ENCODE peak calls at places on chromosomes 12 and 14, in nine cellular contexts. One of them, this sample, is unnamed.

GRCh38 chr14:72708708-72709475 is 185.0 kb downstream of the DPF3 start:
- DNase-seq in fibroblast of mammary gland: peak; percentile 7
- DNase-seq in WERI-Rb-1: no peak
- DNase-seq in brain microvascular endothelial cell: no peak
- DNase-seq in psoas muscle: no peak
- DNase-seq in RWPE2: no peak
- DNase-seq in lower lobe of right lung: no peak
- DNase-seq in uterus: no peak
- DNase-seq in cardiac fibroblast: no peak
- DNase-seq in this sample: no peak

GRCh38 chr12:53744130-53744441 is 7.7 kb downstream of the CISTR start:
- DNase-seq in fibroblast of mammary gland: no peak
- DNase-seq in WERI-Rb-1: no peak
- DNase-seq in brain microvascular endothelial cell: no peak
- DNase-seq in psoas muscle: no peak
- DNase-seq in RWPE2: no peak
- DNase-seq in lower lobe of right lung: no peak
- DNase-seq in uterus: no peak
- DNase-seq in cardiac fibroblast: no peak
- DNase-seq in this sample: no peak

GRCh38 chr14:70013269-70013873 is 134.2 kb downstream of the SMOC1 start:
- DNase-seq in fibroblast of mammary gland: peak; percentile 43
- DNase-seq in WERI-Rb-1: peak; percentile 62
- DNase-seq in brain microvascular endothelial cell: no peak
- DNase-seq in psoas muscle: no peak
- DNase-seq in RWPE2: no peak
- DNase-seq in lower lobe of right lung: no peak
- DNase-seq in uterus: no peak
- DNase-seq in cardiac fibroblast: peak; percentile 22
- DNase-seq in this sample: peak; percentile 23

GRCh38 chr12:121989266-121989950 is 32.3 kb upstream of the BCL7A start:
- DNase-seq in fibroblast of mammary gland: no peak
- DNase-seq in WERI-Rb-1: no peak
- DNase-seq in brain microvascular endothelial cell: no peak
- DNase-seq in psoas muscle: no peak
- DNase-seq in RWPE2: no peak
- DNase-seq in lower lobe of right lung: no peak
- DNase-seq in uterus: no peak
- DNase-seq in cardiac fibroblast: no peak
- DNase-seq in this sample: no peak

GRCh38 chr14:70887207-70888150 is 19.8 kb upstream of the PCNX1 start:
- DNase-seq in fibroblast of mammary gland: peak; percentile 96
- DNase-seq in WERI-Rb-1: no peak
- DNase-seq in brain microvascular endothelial cell: peak; percentile 74
- DNase-seq in psoas muscle: no peak
- DNase-seq in RWPE2: no peak
- DNase-seq in lower lobe of right lung: no peak
- DNase-seq in uterus: no peak
- DNase-seq in cardiac fibroblast: peak; percentile 84
- DNase-seq in this sample: peak; percentile 43

GRCh38 chr14:56474419-56475022 is 105.1 kb upstream of the TMEM260 start:
- DNase-seq in fibroblast of mammary gland: peak; percentile 48
- DNase-seq in WERI-Rb-1: no peak
- DNase-seq in brain microvascular endothelial cell: no peak
- DNase-seq in psoas muscle: no peak
- DNase-seq in RWPE2: no peak
- DNase-seq in lower lobe of right lung: no peak
- DNase-seq in uterus: no peak
- DNase-seq in cardiac fibroblast: peak; percentile 67
- DNase-seq in this sample: peak; percentile 72

GRCh38 chr14:91899213-91899612 is 31.9 kb upstream of the TC2N start:
- DNase-seq in fibroblast of mammary gland: no peak
- DNase-seq in WERI-Rb-1: no peak
- DNase-seq in brain microvascular endothelial cell: no peak
- DNase-seq in psoas muscle: no peak
- DNase-seq in RWPE2: no peak
- DNase-seq in lower lobe of right lung: no peak
- DNase-seq in uterus: no peak
- DNase-seq in cardiac fibroblast: no peak
- DNase-seq in this sample: no peak

GRCh38 chr14:102097441-102098135 is 10.7 kb upstream of the HSP90AA1 start:
- DNase-seq in fibroblast of mammary gland: no peak
- DNase-seq in WERI-Rb-1: no peak
- DNase-seq in brain microvascular endothelial cell: no peak
- DNase-seq in psoas muscle: no peak
- DNase-seq in RWPE2: peak; percentile 56
- DNase-seq in lower lobe of right lung: no peak
- DNase-seq in uterus: no peak
- DNase-seq in cardiac fibroblast: no peak
- DNase-seq in this sample: no peak

GRCh38 chr14:68471029-68471963 is 321.6 kb downstream of the ZFP36L1 start:
- DNase-seq in fibroblast of mammary gland: no peak
- DNase-seq in WERI-Rb-1: no peak
- DNase-seq in brain microvascular endothelial cell: no peak
- DNase-seq in psoas muscle: no peak
- DNase-seq in RWPE2: no peak
- DNase-seq in lower lobe of right lung: no peak
- DNase-seq in uterus: no peak
- DNase-seq in cardiac fibroblast: no peak
- DNase-seq in this sample: no peak

GRCh38 chr14:52269100-52269499 is 1.6 kb downstream of the PTGDR start:
- DNase-seq in fibroblast of mammary gland: no peak
- DNase-seq in WERI-Rb-1: no peak
- DNase-seq in brain microvascular endothelial cell: no peak
- DNase-seq in psoas muscle: no peak
- DNase-seq in RWPE2: no peak
- DNase-seq in lower lobe of right lung: no peak
- DNase-seq in uterus: no peak
- DNase-seq in cardiac fibroblast: no peak
- DNase-seq in this sample: no peak

GRCh38 chr14:52266782-52267181 is 716 bp upstream of the PTGDR start:
- DNase-seq in fibroblast of mammary gland: peak; percentile 93
- DNase-seq in WERI-Rb-1: no peak
- DNase-seq in brain microvascular endothelial cell: peak; percentile 52
- DNase-seq in psoas muscle: no peak
- DNase-seq in RWPE2: no peak
- DNase-seq in lower lobe of right lung: no peak
- DNase-seq in uterus: peak; percentile 31
- DNase-seq in cardiac fibroblast: peak; percentile 80
- DNase-seq in this sample: peak; percentile 28

GRCh38 chr14:52266179-52266578 is 1.3 kb upstream of the PTGDR start:
- DNase-seq in fibroblast of mammary gland: peak; percentile 98
- DNase-seq in WERI-Rb-1: no peak
- DNase-seq in brain microvascular endothelial cell: peak; percentile 80
- DNase-seq in psoas muscle: peak; percentile 32
- DNase-seq in RWPE2: no peak
- DNase-seq in lower lobe of right lung: no peak
- DNase-seq in uterus: peak; percentile 57
- DNase-seq in cardiac fibroblast: peak; percentile 96
- DNase-seq in this sample: peak; percentile 82

GRCh38 chr14:52267501-52268190 is at the start of gene PTGDR:
- DNase-seq in fibroblast of mammary gland: peak; percentile 52
- DNase-seq in WERI-Rb-1: no peak
- DNase-seq in brain microvascular endothelial cell: no peak
- DNase-seq in psoas muscle: peak; percentile 23
- DNase-seq in RWPE2: no peak
- DNase-seq in lower lobe of right lung: peak; percentile 51
- DNase-seq in uterus: peak; percentile 43
- DNase-seq in cardiac fibroblast: peak; percentile 52
- DNase-seq in this sample: peak; percentile 6

GRCh38 chr14:52268191-52269061 is 928 bp downstream of the PTGDR start:
- DNase-seq in fibroblast of mammary gland: peak; percentile 41
- DNase-seq in WERI-Rb-1: no peak
- DNase-seq in brain microvascular endothelial cell: no peak
- DNase-seq in psoas muscle: peak; percentile 24
- DNase-seq in RWPE2: no peak
- DNase-seq in lower lobe of right lung: no peak
- DNase-seq in uterus: peak; percentile 21
- DNase-seq in cardiac fibroblast: peak; percentile 61
- DNase-seq in this sample: peak; percentile 17
- H3K4me3 ChIP-seq in fibroblast of mammary gland: peak overlapping the region; percentile 57
- H3K4me3 ChIP-seq in WERI-Rb-1: peak overlapping the region; percentile 23
- H3K4me3 ChIP-seq in brain microvascular endothelial cell: peak overlapping the region; percentile 55
- H3K4me3 ChIP-seq in psoas muscle: peak overlapping the region; percentile 49
- H3K4me3 ChIP-seq in RWPE2: peak overlapping the region; percentile 1
- H3K4me3 ChIP-seq in lower lobe of right lung: peak overlapping the region; percentile 53
- H3K4me3 ChIP-seq in uterus: peak overlapping the region; percentile 38
- H3K4me3 ChIP-seq in cardiac fibroblast: peak overlapping the region; percentile 13
- H3K4me3 ChIP-seq in this sample: peak overlapping the region; percentile 28

DNA sequence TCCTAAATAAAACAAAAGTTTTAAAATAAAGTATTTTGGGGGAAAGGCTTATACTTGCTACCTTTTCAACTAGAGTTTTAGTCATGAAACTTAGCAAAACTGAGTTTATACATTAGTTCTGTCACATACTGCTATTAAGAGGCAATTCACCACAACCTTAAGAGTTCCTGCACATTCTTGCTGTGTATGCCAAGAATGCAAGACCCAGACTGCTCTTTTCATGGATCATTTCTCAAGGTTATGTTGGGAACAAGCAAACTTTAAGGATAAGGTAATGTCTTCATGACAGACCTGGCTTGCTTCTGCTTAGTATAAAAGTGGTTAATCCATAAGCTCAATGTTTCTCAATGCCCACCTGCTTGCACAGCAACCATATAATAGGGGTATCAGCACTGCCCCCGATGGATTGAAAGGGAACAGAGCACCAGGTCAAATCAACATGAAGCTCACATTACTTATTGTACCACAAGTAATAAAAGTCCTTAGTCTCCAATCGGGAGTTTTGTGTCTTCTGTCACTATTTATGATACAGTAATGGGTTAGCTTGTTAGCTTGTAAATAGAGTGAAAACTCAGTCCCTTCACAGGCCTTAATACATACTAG is 67.6 kb downstream of the KIF21A start:
- DNase-seq in fibroblast of mammary gland: no peak
- DNase-seq in WERI-Rb-1: peak; percentile 36
- DNase-seq in brain microvascular endothelial cell: no peak
- DNase-seq in psoas muscle: no peak
- DNase-seq in RWPE2: no peak
- DNase-seq in lower lobe of right lung: no peak
- DNase-seq in uterus: no peak
- DNase-seq in cardiac fibroblast: no peak
- DNase-seq in this sample: no peak
- TF ChIP-seq CTCF in fibroblast of mammary gland: no peak
- TF ChIP-seq CTCF in WERI-Rb-1: peak; percentile 28
- TF ChIP-seq CTCF in brain microvascular endothelial cell: peak; percentile 21
- TF ChIP-seq CTCF in psoas muscle: no peak
- TF ChIP-seq CTCF in RWPE2: peak; percentile 21
- TF ChIP-seq CTCF in lower lobe of right lung: no peak
- TF ChIP-seq CTCF in uterus: no peak
- TF ChIP-seq CTCF in cardiac fibroblast: peak; percentile 19
- TF ChIP-seq CTCF in this sample: peak; percentile 25

GRCh38 chr14:95875831-95876768 is 532 bp upstream of the TUNAR start:
- DNase-seq in fibroblast of mammary gland: no peak
- DNase-seq in WERI-Rb-1: peak; percentile 56
- DNase-seq in brain microvascular endothelial cell: no peak
- DNase-seq in psoas muscle: no peak
- DNase-seq in RWPE2: no peak
- DNase-seq in lower lobe of right lung: no peak
- DNase-seq in uterus: no peak
- DNase-seq in cardiac fibroblast: no peak
- DNase-seq in this sample: no peak
- H3K4me3 ChIP-seq in fibroblast of mammary gland: no peak overlapping the region
- H3K4me3 ChIP-seq in WERI-Rb-1: peak overlapping the region; percentile 54
- H3K4me3 ChIP-seq in brain microvascular endothelial cell: no peak overlapping the region
- H3K4me3 ChIP-seq in psoas muscle: peak overlapping the region; percentile 34
- H3K4me3 ChIP-seq in RWPE2: no peak overlapping the region
- H3K4me3 ChIP-seq in lower lobe of right lung: no peak overlapping the region
- H3K4me3 ChIP-seq in uterus: no peak overlapping the region
- H3K4me3 ChIP-seq in cardiac fibroblast: no peak overlapping the region
- H3K4me3 ChIP-seq in this sample: no peak overlapping the region

GRCh38 chr14:64296561-64296960 is 2.4 kb upstream of the ESR2 start:
- DNase-seq in fibroblast of mammary gland: peak; percentile 57
- DNase-seq in WERI-Rb-1: no peak
- DNase-seq in brain microvascular endothelial cell: peak; percentile 2
- DNase-seq in psoas muscle: no peak
- DNase-seq in RWPE2: no peak
- DNase-seq in lower lobe of right lung: no peak
- DNase-seq in uterus: no peak
- DNase-seq in cardiac fibroblast: peak; percentile 74
- DNase-seq in this sample: peak; percentile 77

GRCh38 chr14:64303471-64303917 is 9.3 kb upstream of the ESR2 start:
- DNase-seq in fibroblast of mammary gland: peak; percentile 69
- DNase-seq in WERI-Rb-1: no peak
- DNase-seq in brain microvascular endothelial cell: no peak
- DNase-seq in psoas muscle: no peak
- DNase-seq in RWPE2: no peak
- DNase-seq in lower lobe of right lung: no peak
- DNase-seq in uterus: no peak
- DNase-seq in cardiac fibroblast: peak; percentile 75
- DNase-seq in this sample: peak; percentile 78

GRCh38 chr14:64293976-64294671 is at the start of gene ESR2:
- DNase-seq in fibroblast of mammary gland: peak; percentile 37
- DNase-seq in WERI-Rb-1: peak; percentile 67
- DNase-seq in brain microvascular endothelial cell: peak; percentile 22
- DNase-seq in psoas muscle: no peak
- DNase-seq in RWPE2: no peak
- DNase-seq in lower lobe of right lung: peak; percentile 51
- DNase-seq in uterus: peak; percentile 14
- DNase-seq in cardiac fibroblast: peak; percentile 54
- DNase-seq in this sample: peak; percentile 50

GRCh38 chr14:64294672-64295413 is 672 bp upstream of the ESR2 start:
- DNase-seq in fibroblast of mammary gland: peak; percentile 56
- DNase-seq in WERI-Rb-1: peak; percentile 88
- DNase-seq in brain microvascular endothelial cell: peak; percentile 38
- DNase-seq in psoas muscle: peak; percentile 74
- DNase-seq in RWPE2: peak; percentile 70
- DNase-seq in lower lobe of right lung: peak; percentile 85
- DNase-seq in uterus: peak; percentile 40
- DNase-seq in cardiac fibroblast: peak; percentile 68
- DNase-seq in this sample: peak; percentile 59

GRCh38 chr14:64298773-64299172 is 4.6 kb upstream of the ESR2 start:
- DNase-seq in fibroblast of mammary gland: peak; percentile 5
- DNase-seq in WERI-Rb-1: no peak
- DNase-seq in brain microvascular endothelial cell: no peak
- DNase-seq in psoas muscle: no peak
- DNase-seq in RWPE2: no peak
- DNase-seq in lower lobe of right lung: no peak
- DNase-seq in uterus: no peak
- DNase-seq in cardiac fibroblast: no peak
- DNase-seq in this sample: peak; percentile 16
- TF ChIP-seq CTCF in fibroblast of mammary gland: no peak
- TF ChIP-seq CTCF in WERI-Rb-1: no peak
- TF ChIP-seq CTCF in brain microvascular endothelial cell: peak; percentile 11
- TF ChIP-seq CTCF in psoas muscle: no peak
- TF ChIP-seq CTCF in RWPE2: no peak
- TF ChIP-seq CTCF in lower lobe of right lung: no peak
- TF ChIP-seq CTCF in uterus: no peak
- TF ChIP-seq CTCF in cardiac fibroblast: no peak
- TF ChIP-seq CTCF in this sample: peak; percentile 3

DNA sequence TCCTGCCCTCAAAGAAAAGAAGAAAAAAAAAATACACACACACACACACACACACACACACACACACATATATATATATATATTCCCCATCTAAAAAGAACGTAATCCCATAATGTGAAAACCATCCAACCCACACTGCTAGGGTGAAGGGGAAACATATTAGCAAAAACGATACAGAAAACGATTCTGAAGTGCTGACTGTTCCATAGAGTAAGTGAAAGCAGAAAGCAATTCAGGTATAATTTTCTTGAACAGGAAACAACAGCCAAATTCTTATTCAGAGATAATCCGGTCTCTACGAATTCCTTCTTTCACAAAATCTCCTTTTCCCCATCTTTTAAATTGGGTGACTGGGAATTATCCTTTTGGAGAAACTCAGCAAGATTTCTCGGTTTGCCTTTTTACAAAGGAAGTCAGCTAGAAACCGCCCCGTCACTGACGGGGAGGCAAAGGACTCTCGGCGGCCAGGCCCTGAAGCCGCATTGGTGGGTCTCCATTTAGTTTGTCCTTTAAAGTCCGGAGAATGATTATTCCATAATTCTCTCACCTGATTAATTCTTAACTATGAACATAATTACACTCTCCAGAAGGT is 393.4 kb downstream of the NOVA1 start:
- DNase-seq in fibroblast of mammary gland: no peak
- DNase-seq in WERI-Rb-1: no peak
- DNase-seq in brain microvascular endothelial cell: no peak
- DNase-seq in psoas muscle: no peak
- DNase-seq in RWPE2: no peak
- DNase-seq in lower lobe of right lung: no peak
- DNase-seq in uterus: no peak
- DNase-seq in cardiac fibroblast: peak; percentile 40
- DNase-seq in this sample: peak; percentile 33
- H3K4me3 ChIP-seq in fibroblast of mammary gland: peak overlapping the region; percentile 25
- H3K4me3 ChIP-seq in WERI-Rb-1: no peak overlapping the region
- H3K4me3 ChIP-seq in brain microvascular endothelial cell: peak overlapping the region; percentile 31
- H3K4me3 ChIP-seq in psoas muscle: peak overlapping the region; percentile 52
- H3K4me3 ChIP-seq in RWPE2: no peak overlapping the region
- H3K4me3 ChIP-seq in lower lobe of right lung: peak overlapping the region; percentile 36
- H3K4me3 ChIP-seq in uterus: no peak overlapping the region
- H3K4me3 ChIP-seq in cardiac fibroblast: peak overlapping the region; percentile 47
- H3K4me3 ChIP-seq in this sample: peak overlapping the region; percentile 54

This sample was measured in fibroblast of pulmonary artery.